ENCODE peak calls at places on chromosomes 6 and 20, in five cellular contexts. M, N, D, I and W are unnamed samples.

GRCh38 chr6:8579372-8579771 is 144.0 kb upstream of the SLC35B3 start:
- DNase-seq in M (no peak), N (no peak), D (peak), I (no peak), W (peak)

GRCh38 chr6:23073851-23074250 is 504.5 kb downstream of the HDGFL1 start:
- DNase-seq in M (no peak), N (no peak), D (no peak), I (no peak), W (no peak)

GRCh38 chr20:40962733-40963504 is 65.7 kb upstream of the TOP1 start:
- DNase-seq in M (peak), N (no peak), D (peak), I (peak), W (peak)

GRCh38 chr20:49103019-49103418 is 56.9 kb downstream of the CSE1L start:
- DNase-seq in M (no peak), N (no peak), D (no peak), I (no peak), W (no peak)

GRCh38 chr6:130075879-130076278 is 57.5 kb downstream of the L3MBTL3 start:
- DNase-seq in M (no peak), N (peak), D (no peak), I (no peak), W (no peak)

GRCh38 chr6:118864330-118865166 is 29.4 kb upstream of the ASF1A start:
- DNase-seq in M (peak), N (peak), D (no peak), I (no peak), W (no peak)

GRCh38 chr6:117548797-117549301 is 53.5 kb downstream of the GOPC start:
- DNase-seq in M (peak), N (peak), D (peak), I (no peak), W (peak)

GRCh38 chr20:58014628-58015315 is 213.7 kb downstream of the ANKRD60 start:
- DNase-seq in M (no peak), N (peak), D (peak), I (no peak), W (no peak)

GRCh38 chr6:73074175-73074574 is 151.1 kb downstream of the KHDC1L start:
- DNase-seq in M (no peak), N (peak), D (peak), I (no peak), W (no peak)

GRCh38 chr20:45972500-45973183 is 639 bp upstream of the ZNF335 start:
- DNase-seq in M (no peak), N (no peak), D (no peak), I (no peak), W (peak)

GRCh38 chr6:9405369-9405768 is 970.0 kb upstream of the SLC35B3 start:
- DNase-seq in M (no peak), N (peak), D (peak), I (no peak), W (peak)

GRCh38 chr6:149897015-149897697 is 757 bp downstream of the RAET1E start:
- DNase-seq in M (peak), N (peak), D (peak), I (no peak), W (peak)

GRCh38 chr6:47952640-47953039 is 158.4 kb downstream of the PTCHD4 start:
- DNase-seq in M (no peak), N (no peak), D (no peak), I (no peak), W (no peak)

GRCh38 chr20:47317127-47317895 is 39.2 kb downstream of the ZMYND8 start:
- DNase-seq in M (peak), N (peak), D (peak), I (no peak), W (peak)

GRCh38 chr6:82766476-82766875 is 299.2 kb downstream of the UBE3D start:
- DNase-seq in M (no peak), N (no peak), D (peak), I (no peak), W (no peak)

GRCh38 chr6:124522335-124522734 is 439.9 kb upstream of the RNF217 start:
- DNase-seq in M (no peak), N (no peak), D (no peak), I (no peak), W (no peak)

GRCh38 chr6:75098709-75099108 is 107.1 kb downstream of the COL12A1 start:
- DNase-seq in M (peak), N (peak), D (peak), I (no peak), W (peak)

GRCh38 chr6:166338854-166339253 is 3.5 kb downstream of the SFT2D1 start:
- DNase-seq in M (no peak), N (no peak), D (no peak), I (no peak), W (no peak)

GRCh38 chr20:19758888-19759331 is 852 bp downstream of the RIN2 start:
- DNase-seq in M (peak), N (peak), D (peak), I (peak), W (peak)

GRCh38 chr6:56714982-56715456 is 72.3 kb upstream of the DST start:
- DNase-seq in M (peak), N (peak), D (peak), I (no peak), W (peak)

GRCh38 chr6:130851026-130851425 is 23.8 kb downstream of the SMLR1 start:
- DNase-seq in M (peak), N (no peak), D (no peak), I (no peak), W (no peak)

GRCh38 chr6:43951756-43952675 is 175.2 kb downstream of the MRPL14 start:
- DNase-seq in M (no peak), N (peak), D (no peak), I (no peak), W (no peak)

GRCh38 chr6:103273048-103273447 is 1586.7 kb downstream of the HACE1 start:
- DNase-seq in M (no peak), N (no peak), D (no peak), I (peak), W (no peak)

GRCh38 chr6:43671801-43672690 is 15.5 kb downstream of the MRPS18A start:
- DNase-seq in M (no peak), N (no peak), D (no peak), I (no peak), W (no peak)

GRCh38 chr20:63874254-63874653 is 9.2 kb downstream of the TPD52L2 start:
- DNase-seq in M (no peak), N (no peak), D (no peak), I (no peak), W (no peak)

GRCh38 chr6:82057846-82058554 is 189.5 kb downstream of the IBTK start:
- DNase-seq in M (peak), N (peak), D (peak), I (no peak), W (no peak)

GRCh38 chr6:149563203-149563927 is 2.8 kb upstream of the GINM1 start:
- DNase-seq in M (peak), N (peak), D (peak), I (no peak), W (peak)

GRCh38 chr6:15389759-15390723 is 144.2 kb downstream of the JARID2 start:
- DNase-seq in M (peak), N (peak), D (no peak), I (peak), W (peak)

GRCh38 chr6:25450469-25451198 is 171.5 kb downstream of the CARMIL1 start:
- DNase-seq in M (no peak), N (no peak), D (no peak), I (no peak), W (no peak)

GRCh38 chr6:44229376-44230033 is 6.1 kb downstream of the SLC29A1 start:
- DNase-seq in M (no peak), N (no peak), D (no peak), I (no peak), W (no peak)

GRCh38 chr20:37407117-37407566 is 61.2 kb downstream of the SRC start:
- DNase-seq in M (no peak), N (no peak), D (peak), I (no peak), W (peak)

GRCh38 chr6:34083227-34083889 is 62.5 kb downstream of the GRM4 start:
- DNase-seq in M (no peak), N (no peak), D (no peak), I (no peak), W (no peak)

GRCh38 chr6:163992701-163993100 is 578.2 kb downstream of the QKI start:
- DNase-seq in M (no peak), N (peak), D (no peak), I (no peak), W (no peak)

GRCh38 chr6:56356431-56356830 is 109.1 kb upstream of the COL21A1 start:
- DNase-seq in M (peak), N (peak), D (no peak), I (no peak), W (no peak)

GRCh38 chr20:23142162-23143050 is 56.3 kb upstream of the CD93 start:
- DNase-seq in M (no peak), N (no peak), D (peak), I (no peak), W (no peak)

GRCh38 chr6:157221817-157222175 is 101.5 kb downstream of the TMEM242 start:
- DNase-seq in M (no peak), N (no peak), D (no peak), I (no peak), W (no peak)

GRCh38 chr6:157220485-157220884 is 102.8 kb downstream of the TMEM242 start:
- DNase-seq in M (no peak), N (no peak), D (no peak), I (no peak), W (no peak)

GRCh38 chr6:157222201-157222981 is 100.9 kb downstream of the TMEM242 start:
- DNase-seq in M (no peak), N (no peak), D (no peak), I (no peak), W (no peak)

GRCh38 chr6:157219201-157220200 is 103.8 kb downstream of the TMEM242 start:
- DNase-seq in M (no peak), N (peak), D (no peak), I (no peak), W (no peak)

DNA sequence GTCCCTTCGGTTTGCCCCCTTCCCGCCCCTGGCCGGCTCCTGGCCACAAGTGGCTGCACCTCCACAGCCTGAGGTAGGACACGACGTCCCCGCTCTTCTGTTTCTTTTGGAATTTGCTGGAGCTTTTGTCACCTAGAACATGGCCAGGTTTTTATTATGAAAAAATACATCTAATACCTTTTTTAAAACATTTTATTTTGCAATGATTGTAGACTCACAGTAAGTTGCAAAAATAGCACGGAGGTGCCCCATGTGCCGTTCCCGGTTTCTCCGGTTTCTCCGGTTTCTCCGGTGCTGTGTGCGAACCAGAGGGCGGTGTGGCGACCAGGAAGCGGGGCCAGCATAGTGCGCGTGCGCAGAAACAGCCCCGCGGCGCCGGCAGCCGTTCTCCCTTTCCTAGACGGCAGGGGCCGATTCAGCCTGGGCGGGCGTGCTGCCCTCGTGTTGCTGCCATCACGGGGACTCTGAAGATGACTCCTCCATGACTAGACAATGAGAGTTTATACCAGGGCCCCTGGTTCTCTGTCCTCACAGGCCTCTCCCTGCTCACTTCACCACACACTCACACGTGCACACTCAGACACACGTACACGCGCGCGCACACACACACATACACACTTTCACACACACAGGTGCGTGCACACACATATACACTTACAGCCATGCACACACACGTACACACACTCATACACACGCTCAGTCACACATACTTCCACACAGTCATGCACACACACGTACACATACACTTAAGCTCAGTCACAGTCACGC is 102.1 kb downstream of the TMEM242 start:
- DNase-seq in M (peak), N (peak), D (peak), I (peak), W (peak)
- H3K9ac ChIP-seq in M (peak), N (peak), D (no peak), I (peak), W (no peak)

GRCh38 chr6:17940151-17940791 is 47.2 kb downstream of the KIF13A start:
- DNase-seq in M (no peak), N (no peak), D (no peak), I (no peak), W (no peak)
- H3K9ac ChIP-seq in M (no peak), N (no peak), D (no peak), I (no peak), W (no peak)

DNA sequence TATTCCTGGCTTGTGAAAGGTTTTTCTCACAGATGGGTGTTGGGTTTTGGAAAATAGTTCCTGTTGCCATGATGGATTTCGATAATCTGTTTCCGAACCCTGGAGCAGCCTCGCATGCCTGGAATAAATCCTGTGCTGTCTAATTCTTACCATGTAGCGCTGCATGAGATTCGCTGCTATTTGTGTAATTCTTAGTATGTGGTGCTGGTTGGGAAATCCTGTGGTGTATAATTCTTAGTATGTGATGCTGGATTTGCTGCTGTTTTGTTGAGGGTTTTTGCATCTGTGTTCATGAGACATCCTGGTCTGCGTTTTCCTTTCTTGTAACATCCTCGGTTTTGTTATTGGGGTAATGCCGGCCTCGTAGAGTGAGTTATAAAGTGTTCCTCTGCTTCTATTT is 23.7 kb downstream of the NTSR1 start:
- DNase-seq in M (no peak), N (no peak), D (no peak), I (no peak), W (no peak)
- H3K9ac ChIP-seq in M (no peak), N (no peak), D (no peak), I (no peak), W (no peak)

GRCh38 chr6:159056941-159057340 is 12.2 kb upstream of the TAGAP start:
- DNase-seq in M (no peak), N (no peak), D (no peak), I (no peak), W (no peak)

GRCh38 chr6:159056003-159056402 is 11.2 kb upstream of the TAGAP start:
- DNase-seq in M (no peak), N (no peak), D (no peak), I (no peak), W (no peak)

GRCh38 chr6:159056432-159056831 is 11.6 kb upstream of the TAGAP start:
- DNase-seq in M (no peak), N (no peak), D (no peak), I (no peak), W (no peak)

GRCh38 chr6:159052720-159053119 is 7.9 kb upstream of the TAGAP start:
- DNase-seq in M (no peak), N (no peak), D (no peak), I (no peak), W (no peak)

GRCh38 chr6:159053781-159054398 is 9.1 kb upstream of the TAGAP start:
- DNase-seq in M (no peak), N (no peak), D (no peak), I (no peak), W (no peak)
- H3K9ac ChIP-seq in M (no peak), N (no peak), D (no peak), I (no peak), W (no peak)

GRCh38 chr20:16877053-16877554 is 128.9 kb downstream of the OTOR start:
- DNase-seq in M (no peak), N (no peak), D (no peak), I (no peak), W (no peak)
- H3K9ac ChIP-seq in M (no peak), N (no peak), D (no peak), I (no peak), W (no peak)

DNA sequence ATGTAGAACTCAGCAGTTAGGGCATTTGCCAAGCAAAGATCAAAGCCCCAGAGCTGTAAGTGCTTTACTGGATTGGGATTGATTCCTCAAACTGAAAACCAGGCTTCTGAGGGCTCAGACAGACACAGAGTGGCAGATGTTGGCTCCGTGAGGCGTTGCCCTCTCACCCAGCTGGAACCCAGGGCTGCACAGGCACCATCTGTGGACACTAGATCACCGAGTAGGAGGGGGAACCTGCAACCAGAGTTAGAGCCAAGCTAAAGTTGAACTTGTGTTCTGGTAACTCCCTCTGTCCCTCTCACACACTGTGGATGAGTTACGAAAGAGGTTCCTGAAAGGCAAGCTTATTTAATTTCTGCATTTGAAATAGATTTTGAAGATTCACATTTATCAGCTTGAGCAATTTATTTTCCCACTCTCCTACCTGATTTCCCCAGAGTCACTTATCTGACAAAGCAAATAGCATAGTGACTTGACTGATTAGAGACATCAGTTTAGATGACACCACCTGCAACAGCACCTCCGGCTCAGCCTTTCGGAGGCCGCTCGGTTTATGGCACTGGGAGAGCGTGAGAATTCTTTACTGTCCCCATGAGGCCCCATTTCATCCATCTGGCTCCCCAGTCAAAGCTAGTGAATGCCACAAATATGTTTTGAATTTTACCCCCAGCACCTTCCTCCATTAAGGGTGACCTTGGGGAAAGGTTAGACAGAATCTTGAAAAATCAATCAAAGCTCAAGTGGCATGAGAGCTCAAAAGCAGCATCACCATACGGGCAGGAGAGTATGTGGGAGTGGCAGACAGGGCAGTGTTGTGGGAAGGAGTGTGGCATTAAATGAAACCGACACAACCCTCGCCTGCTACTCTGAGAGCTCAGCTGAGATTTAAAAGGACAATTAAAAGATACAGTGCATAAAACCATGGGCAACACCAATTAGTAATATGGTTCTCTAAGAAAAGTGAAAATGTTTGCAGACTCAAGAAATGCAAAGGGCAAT is 48.5 kb downstream of the RPF2 start:
- DNase-seq in M (no peak), N (no peak), D (no peak), I (no peak), W (no peak)
- H3K9ac ChIP-seq in M (no peak), N (no peak), D (no peak), I (no peak), W (no peak)

DNA sequence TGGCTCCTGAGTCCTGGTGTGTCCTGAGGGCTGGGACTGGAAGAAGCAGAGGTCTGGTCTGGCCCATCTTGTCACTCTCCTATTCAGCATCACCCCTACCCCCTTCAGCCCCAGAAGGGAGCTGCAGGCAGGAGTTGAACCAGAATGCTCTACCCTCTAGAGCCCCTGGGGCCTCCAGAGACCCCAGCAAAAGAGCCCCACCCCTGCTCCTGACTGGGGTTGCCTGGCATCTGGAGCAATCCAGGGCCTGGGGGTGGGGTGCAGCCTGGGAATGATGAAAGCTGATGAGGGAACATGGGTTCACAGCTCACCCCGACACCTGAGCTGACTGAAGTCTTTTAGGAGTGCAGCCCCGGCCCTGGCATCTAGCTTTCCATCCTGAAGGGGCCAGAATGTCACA is 12.2 kb downstream of the FGD2 start:
- DNase-seq in M (no peak), N (no peak), D (no peak), I (no peak), W (no peak)
- H3K9ac ChIP-seq in M (no peak), N (no peak), D (no peak), I (no peak), W (no peak)

GRCh38 chr6:139230421-139230840 is 61.4 kb downstream of the TXLNB start:
- DNase-seq in M (no peak), N (peak), D (no peak), I (peak), W (peak)
- H3K9ac ChIP-seq in M (no peak), N (no peak), D (no peak), I (no peak), W (no peak)

DNA sequence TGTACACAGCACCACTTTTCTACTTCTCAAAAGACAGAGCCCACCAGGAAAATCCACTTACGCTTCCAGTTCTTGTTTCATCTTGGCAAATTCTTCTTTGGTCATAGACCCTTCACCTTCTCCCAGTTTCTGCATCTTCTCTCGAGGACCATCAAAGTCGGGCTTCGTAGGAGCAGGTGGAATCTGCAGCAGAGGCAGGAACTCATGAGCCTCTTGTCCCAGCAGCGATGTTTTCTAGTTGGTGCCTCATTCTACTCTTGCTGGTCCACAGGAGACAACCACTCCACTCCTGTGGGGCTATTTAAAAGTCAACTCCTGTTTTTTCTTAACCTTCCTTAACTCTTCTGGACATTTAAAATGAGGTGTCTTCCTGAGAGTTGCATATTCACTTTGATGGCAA is 14.7 kb downstream of the SNX5 start:
- DNase-seq in M (no peak), N (no peak), D (no peak), I (no peak), W (no peak)
- H3K9ac ChIP-seq in M (no peak), N (no peak), D (no peak), I (no peak), W (no peak)